ENCODE peak calls at places on chromosomes 7 and 10, in five cellular contexts. B, J, H, L and S are unnamed samples.

GRCh38 chr7:29606287-29606721 is 42.7 kb downstream of the PRR15 start:
- DNase-seq in B (no peak), J (no peak), H (no peak), L (peak), S (no peak)

GRCh38 chr7:3254718-3255117 is 46.3 kb upstream of the SDK1 start:
- DNase-seq in B (no peak), J (no peak), H (no peak), L (no peak), S (no peak)

GRCh38 chr10:90175161-90175681 is 473.8 kb downstream of the KIF20B start:
- DNase-seq in B (no peak), J (no peak), H (no peak), L (peak), S (no peak)

GRCh38 chr10:5468262-5469106 is 30.9 kb downstream of the CALML5 start:
- DNase-seq in B (no peak), J (no peak), H (no peak), L (no peak), S (no peak)

GRCh38 chr7:90955641-90956207 is 308.5 kb upstream of the FZD1 start:
- DNase-seq in B (peak), J (no peak), H (no peak), L (no peak), S (peak)

GRCh38 chr10:30587522-30588031 is 42.0 kb downstream of the LYZL2 start:
- DNase-seq in B (no peak), J (no peak), H (peak), L (no peak), S (no peak)

GRCh38 chr10:122485670-122486069 is 24.3 kb downstream of the HTRA1 start:
- DNase-seq in B (no peak), J (no peak), H (no peak), L (peak), S (no peak)

GRCh38 chr10:124737221-124737620 is 7.0 kb downstream of the FAM53B start:
- DNase-seq in B (no peak), J (no peak), H (no peak), L (no peak), S (no peak)

GRCh38 chr10:3861785-3862184 is 76.8 kb upstream of the KLF6 start:
- DNase-seq in B (no peak), J (no peak), H (no peak), L (no peak), S (no peak)

GRCh38 chr7:129906700-129907099 is 46.1 kb downstream of the UBE2H start:
- DNase-seq in B (no peak), J (no peak), H (no peak), L (peak), S (no peak)

GRCh38 chr7:601573-602340 is 82.1 kb upstream of the PDGFA start:
- DNase-seq in B (no peak), J (no peak), H (peak), L (no peak), S (no peak)

GRCh38 chr7:17674956-17675300 is 265.4 kb downstream of the SNX13 start:
- DNase-seq in B (no peak), J (no peak), H (no peak), L (no peak), S (no peak)

GRCh38 chr10:49264177-49264677 is 34.7 kb upstream of the C10orf71 start:
- DNase-seq in B (no peak), J (no peak), H (no peak), L (no peak), S (no peak)

GRCh38 chr7:35691827-35692307 is 3.1 kb downstream of the HERPUD2 start:
- DNase-seq in B (no peak), J (no peak), H (no peak), L (peak), S (no peak)

GRCh38 chr10:28326516-28327493 is 23.9 kb upstream of the MPP7 start:
- DNase-seq in B (no peak), J (no peak), H (peak), L (peak), S (no peak)